ENCODE peak calls at places on chromosomes 5 and 9, in seven cellular contexts. X is lower lobe of right lung; L is fibroblast of lung; J is cardiac fibroblast; O is naive thymus-derived CD4-positive, alpha-beta T cell; C is colonic mucosa; A is thyroid gland. B is an unnamed sample.

GRCh38 chr9:133687856-133688761 is 50.0 kb downstream of the SARDH start:
- DNase-seq in X (peak; percentile 38), A (no peak), C (no peak), L (no peak), O (no peak), J (no peak), B (no peak)

GRCh38 chr5:35815089-35815936 is 41.4 kb upstream of the IL7R start:
- DNase-seq in X (no peak), C (peak; percentile 49), O (no peak), J (peak; percentile 15), A (no peak), L (peak; percentile 31), B (peak; percentile 5)

GRCh38 chr9:34328500-34328982 is 527 bp downstream of the KIF24 start:
- DNase-seq in X (no peak), O (no peak), J (no peak), C (peak; percentile 56), A (peak; percentile 2), L (peak; percentile 8), B (peak; percentile 42)

GRCh38 chr9:34990908-34991832 is 1.6 kb downstream of the DNAJB5 start:
- DNase-seq in A (no peak), O (no peak), J (no peak), L (no peak), X (no peak), C (no peak), B (no peak)

GRCh38 chr5:137146402-137146889 is 352.7 kb downstream of the SPOCK1 start:
- DNase-seq in L (peak; percentile 93), O (no peak), C (no peak), J (peak; percentile 99), X (no peak), A (no peak), B (peak; percentile 95)

GRCh38 chr5:161400583-161400982 is 145.9 kb downstream of the GABRB2 start:
- DNase-seq in L (no peak), C (no peak), A (peak; percentile 31), J (no peak), O (no peak), X (no peak), B (no peak)

GRCh38 chr5:119470851-119471451 is 18.7 kb downstream of the HSD17B4 start:
- DNase-seq in C (no peak), O (peak; percentile 27), A (no peak), J (peak; percentile 64), L (peak; percentile 72), X (no peak), B (peak; percentile 62)

GRCh38 chr5:81397169-81397568 is 3.2 kb upstream of the ACOT12 start:
- DNase-seq in C (no peak), O (no peak), A (peak; percentile 9), X (no peak), J (peak; percentile 43), L (peak; percentile 48), B (peak; percentile 34)

GRCh38 chr9:114238471-114238870 is 83.1 kb downstream of the COL27A1 start:
- DNase-seq in O (no peak), J (no peak), L (no peak), X (no peak), C (no peak), A (no peak), B (no peak)

GRCh38 chr5:179919487-179920060 is 11.9 kb upstream of the TBC1D9B start:
- DNase-seq in J (no peak), L (no peak), C (no peak), O (no peak), X (no peak), A (no peak), B (no peak)

GRCh38 chr9:94812343-94812742 is 85.8 kb downstream of the AOPEP start:
- DNase-seq in O (no peak), J (peak; percentile 76), C (no peak), A (no peak), L (peak; percentile 20), X (no peak), B (peak; percentile 74)

GRCh38 chr9:73893230-73893629 is 603.9 kb upstream of the RORB start:
- DNase-seq in X (no peak), O (no peak), C (no peak), A (no peak), J (no peak), L (no peak), B (no peak)

GRCh38 chr5:80231243-80231642 is 24.6 kb downstream of the SERINC5 start:
- DNase-seq in O (no peak), X (no peak), J (peak; percentile 84), A (no peak), C (no peak), L (peak; percentile 43), B (peak; percentile 85)

GRCh38 chr9:128412120-128412790 is 8.4 kb upstream of the CERCAM start:
- DNase-seq in O (peak; percentile 37), A (peak; percentile 40), J (peak; percentile 37), L (peak; percentile 40), X (peak; percentile 58), C (peak; percentile 35), B (peak; percentile 35)

GRCh38 chr9:85014292-85014691 is 344.8 kb downstream of the NTRK2 start:
- DNase-seq in C (no peak), X (no peak), L (no peak), J (no peak), A (no peak), O (no peak), B (no peak)

GRCh38 chr9:88034964-88035363 is 60.6 kb upstream of the CDK20 start:
- DNase-seq in O (no peak), J (no peak), A (no peak), L (no peak), X (no peak), C (no peak), B (no peak)

GRCh38 chr5:151255621-151256286 is 2.8 kb downstream of the GM2A start:
- DNase-seq in C (no peak), X (no peak), O (no peak), J (no peak), L (no peak), A (no peak), B (no peak)

GRCh38 chr5:125390316-125390715 is 643.9 kb upstream of the ZNF608 start:
- DNase-seq in J (no peak), O (no peak), L (no peak), X (no peak), C (no peak), A (no peak), B (no peak)

GRCh38 chr5:54719384-54720306 is 202.1 kb downstream of the SNX18 start:
- DNase-seq in A (peak; percentile 77), O (no peak), X (no peak), J (peak; percentile 84), C (no peak), L (peak; percentile 72), B (peak; percentile 87)

GRCh38 chr9:99787552-99787951 is 34.1 kb upstream of the NR4A3 start:
- DNase-seq in L (no peak), X (no peak), J (no peak), O (no peak), C (no peak), A (no peak), B (no peak)

GRCh38 chr9:95460627-95461164 is 56.1 kb downstream of the PTCH1 start:
- DNase-seq in C (no peak), X (no peak), J (no peak), L (no peak), A (no peak), O (no peak), B (no peak)

GRCh38 chr9:26500471-26500870 is 392.1 kb downstream of the CAAP1 start:
- DNase-seq in O (no peak), L (no peak), C (no peak), A (no peak), X (no peak), J (no peak), B (no peak)

GRCh38 chr5:39270172-39270848 is 50.9 kb upstream of the FYB1 start:
- DNase-seq in J (no peak), A (no peak), X (no peak), O (no peak), L (no peak), C (no peak), B (no peak)

DNA sequence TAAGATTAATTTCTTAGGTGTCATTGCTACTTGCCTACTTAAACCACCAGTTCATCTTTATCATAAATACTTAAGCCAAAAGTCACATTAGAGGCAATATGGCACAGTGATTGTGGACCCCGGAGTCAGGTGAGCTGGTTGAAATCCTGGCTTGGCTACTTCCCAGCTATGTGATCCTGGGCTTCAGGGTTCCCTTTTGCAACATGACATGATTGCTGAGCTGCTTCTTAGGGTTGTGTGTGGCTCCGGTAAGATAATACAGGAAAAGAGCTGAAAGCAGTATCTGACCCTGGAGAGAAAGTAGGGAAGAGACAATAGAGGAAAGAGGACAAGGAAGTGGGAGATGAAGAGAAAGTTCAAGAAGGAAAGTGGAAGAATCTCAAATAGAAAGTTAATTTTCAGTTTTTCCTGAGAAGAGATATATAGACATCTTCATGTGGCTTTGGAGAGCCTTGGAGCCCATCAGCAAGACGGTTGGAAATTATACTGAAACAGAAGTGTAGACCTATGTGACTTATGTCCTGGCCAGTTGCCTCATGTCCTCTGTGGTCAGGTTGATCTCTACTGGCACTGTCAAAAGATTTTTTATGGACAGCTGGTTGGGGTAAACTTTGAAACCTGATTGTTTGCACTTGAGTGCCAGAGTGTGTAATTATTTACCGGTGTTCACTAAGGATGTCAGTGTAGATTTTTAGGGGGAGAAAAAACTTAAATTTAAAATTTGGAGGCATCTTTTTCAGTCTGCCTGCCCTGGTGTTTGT is 93.2 kb downstream of the GHR start:
- DNase-seq in X (no peak), L (no peak), C (peak; percentile 40), O (no peak), J (no peak), A (no peak), B (no peak)
- H3K4me3 ChIP-seq in X (no peak overlapping the region), L (no peak overlapping the region), C (no peak overlapping the region), O (no peak overlapping the region), J (no peak overlapping the region), A (no peak overlapping the region), B (no peak overlapping the region)

GRCh38 chr5:131279209-131279608 is 15.4 kb downstream of the CDC42SE2 start:
- DNase-seq in O (no peak), X (no peak), A (no peak), C (no peak), J (no peak), L (no peak), B (no peak)

GRCh38 chr5:131280417-131280816 is 16.6 kb downstream of the CDC42SE2 start:
- DNase-seq in X (no peak), O (no peak), A (no peak), J (peak; percentile 46), L (peak; percentile 29), C (no peak), B (no peak)

GRCh38 chr5:131282235-131282634 is 18.4 kb downstream of the CDC42SE2 start:
- DNase-seq in X (no peak), C (no peak), L (no peak), O (no peak), A (no peak), J (no peak), B (no peak)

GRCh38 chr5:131281868-131282234 is 18.0 kb downstream of the CDC42SE2 start:
- DNase-seq in C (no peak), X (no peak), A (no peak), J (no peak), O (no peak), L (no peak), B (no peak)

GRCh38 chr5:131281133-131281867 is 17.4 kb downstream of the CDC42SE2 start:
- DNase-seq in L (no peak), A (no peak), C (no peak), X (no peak), J (peak; percentile 24), O (peak; percentile 94), B (peak; percentile 27)
- H3K4me3 ChIP-seq in L (no peak overlapping the region), A (no peak overlapping the region), C (peak overlapping the region; percentile 0), X (no peak overlapping the region), J (no peak overlapping the region), O (peak overlapping the region; percentile 50), B (no peak overlapping the region)

GRCh38 chr9:20598367-20598766 is 23.9 kb downstream of the MLLT3 start:
- DNase-seq in J (no peak), L (no peak), A (no peak), O (no peak), X (no peak), C (no peak), B (no peak)
- H3K4me3 ChIP-seq in J (no peak overlapping the region), L (no peak overlapping the region), A (no peak overlapping the region), O (no peak overlapping the region), X (no peak overlapping the region), C (no peak overlapping the region), B (no peak overlapping the region)

GRCh38 chr5:141515141-141515540 is 26.3 kb downstream of the PCDHGC5 start:
- DNase-seq in C (no peak), X (no peak), J (no peak), L (no peak), A (no peak), O (no peak), B (no peak)
- H3K4me3 ChIP-seq in C (no peak overlapping the region), X (no peak overlapping the region), J (no peak overlapping the region), L (no peak overlapping the region), A (no peak overlapping the region), O (no peak overlapping the region), B (no peak overlapping the region)

B was measured in astrocyte of the spinal cord.